ENCODE peak calls at places on chromosome 3, in nine cellular contexts. P is adrenal gland, Q is body of pancreas, X is heart left ventricle, D is cardiac muscle cell, J is left ventricle myocardium inferior, N is transverse colon, E is tibial artery, Z is neural progenitor cell. L is an unnamed sample. For H3K4me1, the result is how much of the 10 kb centered on the place peaks cover.

GRCh38 chr3:139534992-139535879 is 4.3 kb downstream of the RBP1 start:
- DNase-seq in P (peak), Q (peak), X (peak), D (peak), J (peak), N (no peak), E (peak), Z (peak), L (no peak)

GRCh38 chr3:53823956-53824320 is 22.3 kb downstream of the CHDH start:
- DNase-seq in P (no peak), Q (no peak), X (no peak), D (no peak), J (no peak), N (no peak), E (no peak), Z (no peak), L (no peak)

GRCh38 chr3:45170071-45170470 is 23.9 kb upstream of the CDCP1 start:
- DNase-seq in P (no peak), Q (no peak), X (peak), D (no peak), J (peak), N (peak), E (no peak), Z (no peak), L (no peak)

GRCh38 chr3:66593978-66594377 is 93.2 kb upstream of the LRIG1 start:
- DNase-seq in P (no peak), Q (no peak), X (no peak), D (peak), J (no peak), N (no peak), E (no peak), Z (no peak), L (no peak)

GRCh38 chr3:73094127-73094526 is 32.7 kb downstream of the EBLN2 start:
- DNase-seq in P (no peak), Q (no peak), X (no peak), D (no peak), J (no peak), N (no peak), E (no peak), Z (no peak), L (no peak)

GRCh38 chr3:138396752-138397410 is 37.5 kb upstream of the ESYT3 start:
- DNase-seq in P (no peak), Q (no peak), X (no peak), D (no peak), J (no peak), N (no peak), E (no peak), Z (no peak), L (no peak)

GRCh38 chr3:39414421-39414907 is 7.9 kb downstream of the RPSA start:
- DNase-seq in P (no peak), Q (no peak), X (no peak), D (no peak), J (no peak), N (peak), E (no peak), Z (no peak), L (no peak)

GRCh38 chr3:116930786-116931185 is 221.2 kb downstream of the TUSC7 start:
- DNase-seq in P (no peak), Q (no peak), X (no peak), D (no peak), J (no peak), N (no peak), E (no peak), Z (no peak), L (no peak)

DNA sequence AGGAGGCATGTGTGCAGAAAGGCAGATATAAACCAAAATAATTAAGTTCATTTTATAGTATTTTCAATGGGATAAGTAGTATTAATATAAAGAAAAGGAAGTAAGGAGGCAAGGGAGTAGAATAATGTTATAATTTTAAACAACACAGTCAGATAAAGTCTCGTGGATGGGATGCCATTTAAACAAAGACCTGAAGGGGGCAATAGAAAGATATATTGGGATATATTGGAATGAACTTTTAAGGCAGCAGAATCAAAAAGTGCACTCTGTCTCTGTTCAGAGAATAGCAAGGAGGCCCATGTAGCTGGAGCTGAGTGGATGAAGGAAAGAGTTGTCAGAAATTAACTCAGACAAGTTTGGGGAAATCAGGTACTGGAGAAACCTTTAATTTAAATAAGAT is 158.7 kb downstream of the CGGBP1 start:
- DNase-seq in P (no peak), Q (no peak), X (no peak), D (no peak), J (no peak), N (no peak), E (no peak), Z (peak), L (no peak)
- TF ChIP-seq CTCF in P (no peak), Q (peak), X (no peak), D (no peak), J (peak), N (no peak), E (peak), Z (peak), L (peak)

GRCh38 chr3:127979473-127979872 is 64.4 kb downstream of the KBTBD12 start:
- DNase-seq in P (no peak), Q (no peak), X (no peak), D (no peak), J (no peak), N (no peak), E (no peak), Z (no peak), L (no peak)
- H3K4me1 ChIP-seq in P (under half), Q (under half), X (under half), D (under half), J (under half), N (under half), E (under half), Z (under half), L (under half)

GRCh38 chr3:42660898-42661297 is 7.4 kb downstream of the ZBTB47 start:
- DNase-seq in P (peak), Q (no peak), X (no peak), D (no peak), J (no peak), N (no peak), E (no peak), Z (no peak), L (no peak)
- TF ChIP-seq CTCF in P (no peak), Q (no peak), X (no peak), D (no peak), J (peak), N (no peak), E (no peak), Z (no peak), L (no peak)

GRCh38 chr3:119309591-119309990 is 15.4 kb downstream of the ARHGAP31 start:
- DNase-seq in P (no peak), Q (no peak), X (no peak), D (no peak), J (no peak), N (no peak), E (no peak), Z (no peak), L (no peak)
- H3K4me1 ChIP-seq in P (under half), Q (under half), X (half or more), D (under half), J (half or more), N (under half), E (under half), Z (under half), L (half or more)

GRCh38 chr3:58657571-58658141 is 8.9 kb downstream of the FAM3D start:
- DNase-seq in P (no peak), Q (no peak), X (no peak), D (no peak), J (no peak), N (peak), E (peak), Z (no peak), L (no peak)

GRCh38 chr3:58657036-58657435 is 9.5 kb downstream of the FAM3D start:
- DNase-seq in P (no peak), Q (no peak), X (no peak), D (no peak), J (no peak), N (no peak), E (peak), Z (no peak), L (no peak)

GRCh38 chr3:58660998-58661397 is 5.6 kb downstream of the FAM3D start:
- DNase-seq in P (no peak), Q (no peak), X (no peak), D (no peak), J (no peak), N (no peak), E (peak), Z (no peak), L (no peak)

GRCh38 chr3:58658508-58658907 is 8.1 kb downstream of the FAM3D start:
- DNase-seq in P (no peak), Q (no peak), X (no peak), D (no peak), J (no peak), N (peak), E (peak), Z (no peak), L (no peak)

DNA sequence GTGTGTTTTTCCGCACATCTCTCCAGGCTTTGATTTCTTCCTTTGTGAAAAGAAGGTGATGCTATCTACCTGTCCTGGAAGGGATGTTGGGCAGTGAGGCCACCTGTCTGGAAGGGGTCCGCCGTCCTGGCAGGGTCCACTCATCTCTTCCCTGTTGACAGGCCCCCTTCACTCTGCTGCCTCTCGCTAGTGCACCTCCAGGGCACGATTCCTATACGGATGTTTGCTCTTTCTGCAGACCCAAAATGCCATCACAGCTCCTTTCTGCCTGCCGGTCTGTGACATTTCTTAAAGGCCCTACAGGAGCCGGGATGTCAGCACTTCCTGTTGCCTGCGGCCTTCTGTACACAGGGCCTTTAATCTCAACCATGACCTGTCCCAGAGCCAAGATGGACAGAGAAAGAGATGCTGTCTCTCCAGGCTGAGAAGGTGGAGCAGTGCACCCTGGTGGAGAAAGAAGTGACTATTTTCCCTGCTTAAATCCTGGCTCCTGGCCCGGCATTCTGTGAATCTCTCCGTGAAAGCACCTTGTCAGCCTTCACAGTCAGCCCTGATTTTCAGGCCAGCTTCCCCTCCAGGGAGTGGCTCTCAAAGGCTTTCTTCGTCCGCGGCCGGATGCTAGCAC is 7.4 kb downstream of the FAM3D start:
- DNase-seq in P (peak), Q (peak), X (no peak), D (peak), J (no peak), N (peak), E (peak), Z (peak), L (no peak)
- TF ChIP-seq CTCF in P (peak), Q (peak), X (no peak), D (peak), J (peak), N (peak), E (no peak), Z (peak), L (peak)